ENCODE peak calls at places on chromosomes 13 and 19, in ten cellular contexts. One of them, this sample, is unnamed.
A peak's percentile ranks its signal among the peaks of the same experiment; 100 is the strongest.

GRCh38 chr13:48074006-48074405 is 20.9 kb downstream of the MED4 start:
- DNase-seq in GOT3: no peak
- DNase-seq in activated CD4-positive, alpha-beta memory T cell treated with anti-CD3 and anti-CD28 coated beads for 36 hours: no peak
- DNase-seq in fibroblast of mammary gland: no peak
- DNase-seq in pulmonary artery endothelial cell: no peak
- DNase-seq in RPMI8226: no peak
- DNase-seq in activated CD4-positive, alpha-beta T cell treated with anti-CD3 and anti-CD28 coated beads, Interleukin-2, amount 50 U/mL, for 4 hours: no peak
- DNase-seq in neural progenitor cell: no peak
- DNase-seq in BJ: no peak
- DNase-seq in epithelial cell of esophagus: no peak
- DNase-seq in this sample: no peak

GRCh38 chr13:71303144-71303543 is 563.9 kb downstream of the DACH1 start:
- DNase-seq in BJ: no peak
- DNase-seq in GOT3: no peak
- DNase-seq in activated CD4-positive, alpha-beta T cell treated with anti-CD3 and anti-CD28 coated beads, Interleukin-2, amount 50 U/mL, for 4 hours: no peak
- DNase-seq in neural progenitor cell: no peak
- DNase-seq in pulmonary artery endothelial cell: no peak
- DNase-seq in epithelial cell of esophagus: peak; percentile 49
- DNase-seq in RPMI8226: no peak
- DNase-seq in fibroblast of mammary gland: no peak
- DNase-seq in activated CD4-positive, alpha-beta memory T cell treated with anti-CD3 and anti-CD28 coated beads for 36 hours: no peak
- DNase-seq in this sample: no peak

GRCh38 chr13:38758278-38758677 is 71.4 kb downstream of the FREM2 start:
- DNase-seq in pulmonary artery endothelial cell: no peak
- DNase-seq in activated CD4-positive, alpha-beta T cell treated with anti-CD3 and anti-CD28 coated beads, Interleukin-2, amount 50 U/mL, for 4 hours: no peak
- DNase-seq in fibroblast of mammary gland: no peak
- DNase-seq in epithelial cell of esophagus: no peak
- DNase-seq in RPMI8226: no peak
- DNase-seq in activated CD4-positive, alpha-beta memory T cell treated with anti-CD3 and anti-CD28 coated beads for 36 hours: no peak
- DNase-seq in BJ: no peak
- DNase-seq in neural progenitor cell: peak; percentile 23
- DNase-seq in GOT3: no peak
- DNase-seq in this sample: no peak

GRCh38 chr19:46823049-46823448 is 27.6 kb downstream of the AP2S1 start:
- DNase-seq in neural progenitor cell: peak; percentile 30
- DNase-seq in BJ: no peak
- DNase-seq in activated CD4-positive, alpha-beta T cell treated with anti-CD3 and anti-CD28 coated beads, Interleukin-2, amount 50 U/mL, for 4 hours: no peak
- DNase-seq in fibroblast of mammary gland: no peak
- DNase-seq in activated CD4-positive, alpha-beta memory T cell treated with anti-CD3 and anti-CD28 coated beads for 36 hours: no peak
- DNase-seq in pulmonary artery endothelial cell: no peak
- DNase-seq in GOT3: no peak
- DNase-seq in RPMI8226: no peak
- DNase-seq in epithelial cell of esophagus: no peak
- DNase-seq in this sample: no peak

GRCh38 chr13:31807090-31807541 is 67.8 kb downstream of the RXFP2 start:
- DNase-seq in fibroblast of mammary gland: peak; percentile 44
- DNase-seq in pulmonary artery endothelial cell: no peak
- DNase-seq in neural progenitor cell: no peak
- DNase-seq in RPMI8226: no peak
- DNase-seq in BJ: no peak
- DNase-seq in activated CD4-positive, alpha-beta T cell treated with anti-CD3 and anti-CD28 coated beads, Interleukin-2, amount 50 U/mL, for 4 hours: no peak
- DNase-seq in activated CD4-positive, alpha-beta memory T cell treated with anti-CD3 and anti-CD28 coated beads for 36 hours: peak; percentile 51
- DNase-seq in GOT3: no peak
- DNase-seq in epithelial cell of esophagus: peak; percentile 24
- DNase-seq in this sample: peak; percentile 41

GRCh38 chr13:27283906-27284523 is 13.4 kb downstream of the RASL11A start:
- DNase-seq in activated CD4-positive, alpha-beta T cell treated with anti-CD3 and anti-CD28 coated beads, Interleukin-2, amount 50 U/mL, for 4 hours: no peak
- DNase-seq in neural progenitor cell: no peak
- DNase-seq in RPMI8226: peak; percentile 28
- DNase-seq in GOT3: no peak
- DNase-seq in pulmonary artery endothelial cell: no peak
- DNase-seq in fibroblast of mammary gland: peak; percentile 44
- DNase-seq in activated CD4-positive, alpha-beta memory T cell treated with anti-CD3 and anti-CD28 coated beads for 36 hours: peak; percentile 51
- DNase-seq in BJ: no peak
- DNase-seq in epithelial cell of esophagus: peak; percentile 15
- DNase-seq in this sample: no peak

GRCh38 chr13:51608857-51609406 is 24.7 kb downstream of the WDFY2 start:
- DNase-seq in BJ: no peak
- DNase-seq in neural progenitor cell: no peak
- DNase-seq in GOT3: no peak
- DNase-seq in pulmonary artery endothelial cell: no peak
- DNase-seq in activated CD4-positive, alpha-beta memory T cell treated with anti-CD3 and anti-CD28 coated beads for 36 hours: no peak
- DNase-seq in RPMI8226: no peak
- DNase-seq in fibroblast of mammary gland: no peak
- DNase-seq in activated CD4-positive, alpha-beta T cell treated with anti-CD3 and anti-CD28 coated beads, Interleukin-2, amount 50 U/mL, for 4 hours: no peak
- DNase-seq in epithelial cell of esophagus: no peak
- DNase-seq in this sample: no peak

GRCh38 chr19:13051581-13052165 is 51.0 kb downstream of the LYL1 start:
- DNase-seq in fibroblast of mammary gland: no peak
- DNase-seq in GOT3: no peak
- DNase-seq in activated CD4-positive, alpha-beta memory T cell treated with anti-CD3 and anti-CD28 coated beads for 36 hours: peak; percentile 45
- DNase-seq in RPMI8226: peak; percentile 90
- DNase-seq in epithelial cell of esophagus: peak; percentile 59
- DNase-seq in pulmonary artery endothelial cell: no peak
- DNase-seq in BJ: no peak
- DNase-seq in activated CD4-positive, alpha-beta T cell treated with anti-CD3 and anti-CD28 coated beads, Interleukin-2, amount 50 U/mL, for 4 hours: no peak
- DNase-seq in neural progenitor cell: peak; percentile 99
- DNase-seq in this sample: no peak

GRCh38 chr13:74751739-74752138 is 617.5 kb upstream of the KLF12 start:
- DNase-seq in GOT3: no peak
- DNase-seq in RPMI8226: no peak
- DNase-seq in activated CD4-positive, alpha-beta T cell treated with anti-CD3 and anti-CD28 coated beads, Interleukin-2, amount 50 U/mL, for 4 hours: no peak
- DNase-seq in fibroblast of mammary gland: no peak
- DNase-seq in activated CD4-positive, alpha-beta memory T cell treated with anti-CD3 and anti-CD28 coated beads for 36 hours: no peak
- DNase-seq in neural progenitor cell: no peak
- DNase-seq in BJ: no peak
- DNase-seq in pulmonary artery endothelial cell: no peak
- DNase-seq in epithelial cell of esophagus: no peak
- DNase-seq in this sample: no peak

GRCh38 chr13:41995946-41996345 is 35.0 kb upstream of the VWA8 start:
- DNase-seq in RPMI8226: no peak
- DNase-seq in epithelial cell of esophagus: peak; percentile 77
- DNase-seq in activated CD4-positive, alpha-beta T cell treated with anti-CD3 and anti-CD28 coated beads, Interleukin-2, amount 50 U/mL, for 4 hours: no peak
- DNase-seq in BJ: no peak
- DNase-seq in GOT3: no peak
- DNase-seq in neural progenitor cell: no peak
- DNase-seq in pulmonary artery endothelial cell: no peak
- DNase-seq in fibroblast of mammary gland: peak; percentile 61
- DNase-seq in activated CD4-positive, alpha-beta memory T cell treated with anti-CD3 and anti-CD28 coated beads for 36 hours: no peak
- DNase-seq in this sample: no peak

GRCh38 chr19:16363133-16363851 is 38.7 kb downstream of the KLF2 start:
- DNase-seq in activated CD4-positive, alpha-beta T cell treated with anti-CD3 and anti-CD28 coated beads, Interleukin-2, amount 50 U/mL, for 4 hours: no peak
- DNase-seq in GOT3: no peak
- DNase-seq in fibroblast of mammary gland: no peak
- DNase-seq in pulmonary artery endothelial cell: no peak
- DNase-seq in neural progenitor cell: no peak
- DNase-seq in RPMI8226: no peak
- DNase-seq in activated CD4-positive, alpha-beta memory T cell treated with anti-CD3 and anti-CD28 coated beads for 36 hours: no peak
- DNase-seq in BJ: no peak
- DNase-seq in epithelial cell of esophagus: peak; percentile 47
- DNase-seq in this sample: no peak

GRCh38 chr19:39496063-39496462 is 2.7 kb upstream of the DLL3 start:
- DNase-seq in fibroblast of mammary gland: no peak
- DNase-seq in RPMI8226: no peak
- DNase-seq in epithelial cell of esophagus: no peak
- DNase-seq in activated CD4-positive, alpha-beta memory T cell treated with anti-CD3 and anti-CD28 coated beads for 36 hours: no peak
- DNase-seq in GOT3: no peak
- DNase-seq in neural progenitor cell: no peak
- DNase-seq in activated CD4-positive, alpha-beta T cell treated with anti-CD3 and anti-CD28 coated beads, Interleukin-2, amount 50 U/mL, for 4 hours: no peak
- DNase-seq in BJ: no peak
- DNase-seq in pulmonary artery endothelial cell: no peak
- DNase-seq in this sample: no peak

GRCh38 chr19:57099199-57099661 is 20.6 kb upstream of the USP29 start:
- DNase-seq in activated CD4-positive, alpha-beta T cell treated with anti-CD3 and anti-CD28 coated beads, Interleukin-2, amount 50 U/mL, for 4 hours: peak; percentile 32
- DNase-seq in fibroblast of mammary gland: peak; percentile 47
- DNase-seq in GOT3: no peak
- DNase-seq in RPMI8226: peak; percentile 61
- DNase-seq in activated CD4-positive, alpha-beta memory T cell treated with anti-CD3 and anti-CD28 coated beads for 36 hours: peak; percentile 69
- DNase-seq in neural progenitor cell: peak; percentile 55
- DNase-seq in pulmonary artery endothelial cell: no peak
- DNase-seq in BJ: no peak
- DNase-seq in epithelial cell of esophagus: peak; percentile 32
- DNase-seq in this sample: peak; percentile 31

GRCh38 chr19:48290341-48290922 is 20.6 kb downstream of the ZNF114 start:
- DNase-seq in BJ: no peak
- DNase-seq in fibroblast of mammary gland: peak; percentile 47
- DNase-seq in epithelial cell of esophagus: peak; percentile 26
- DNase-seq in GOT3: no peak
- DNase-seq in RPMI8226: no peak
- DNase-seq in activated CD4-positive, alpha-beta T cell treated with anti-CD3 and anti-CD28 coated beads, Interleukin-2, amount 50 U/mL, for 4 hours: no peak
- DNase-seq in neural progenitor cell: peak; percentile 80
- DNase-seq in activated CD4-positive, alpha-beta memory T cell treated with anti-CD3 and anti-CD28 coated beads for 36 hours: no peak
- DNase-seq in pulmonary artery endothelial cell: no peak
- DNase-seq in this sample: no peak

GRCh38 chr19:30651066-30651465 is 278.9 kb downstream of the ZNF536 start:
- DNase-seq in neural progenitor cell: no peak
- DNase-seq in pulmonary artery endothelial cell: no peak
- DNase-seq in RPMI8226: no peak
- DNase-seq in GOT3: no peak
- DNase-seq in activated CD4-positive, alpha-beta memory T cell treated with anti-CD3 and anti-CD28 coated beads for 36 hours: no peak
- DNase-seq in epithelial cell of esophagus: no peak
- DNase-seq in activated CD4-positive, alpha-beta T cell treated with anti-CD3 and anti-CD28 coated beads, Interleukin-2, amount 50 U/mL, for 4 hours: no peak
- DNase-seq in fibroblast of mammary gland: no peak
- DNase-seq in BJ: no peak
- DNase-seq in this sample: no peak

GRCh38 chr13:74774252-74774651 is 640.0 kb upstream of the KLF12 start:
- DNase-seq in neural progenitor cell: no peak
- DNase-seq in RPMI8226: no peak
- DNase-seq in GOT3: no peak
- DNase-seq in pulmonary artery endothelial cell: no peak
- DNase-seq in activated CD4-positive, alpha-beta T cell treated with anti-CD3 and anti-CD28 coated beads, Interleukin-2, amount 50 U/mL, for 4 hours: no peak
- DNase-seq in fibroblast of mammary gland: peak; percentile 87
- DNase-seq in activated CD4-positive, alpha-beta memory T cell treated with anti-CD3 and anti-CD28 coated beads for 36 hours: no peak
- DNase-seq in epithelial cell of esophagus: peak; percentile 43
- DNase-seq in BJ: no peak
- DNase-seq in this sample: no peak

GRCh38 chr13:23674795-23675640 is 104.8 kb downstream of the TNFRSF19 start:
- DNase-seq in RPMI8226: no peak
- DNase-seq in activated CD4-positive, alpha-beta memory T cell treated with anti-CD3 and anti-CD28 coated beads for 36 hours: peak; percentile 45
- DNase-seq in activated CD4-positive, alpha-beta T cell treated with anti-CD3 and anti-CD28 coated beads, Interleukin-2, amount 50 U/mL, for 4 hours: no peak
- DNase-seq in BJ: no peak
- DNase-seq in fibroblast of mammary gland: peak; percentile 96
- DNase-seq in epithelial cell of esophagus: peak; percentile 96
- DNase-seq in pulmonary artery endothelial cell: no peak
- DNase-seq in neural progenitor cell: no peak
- DNase-seq in GOT3: no peak
- DNase-seq in this sample: no peak

GRCh38 chr19:44582581-44583265 is 30.6 kb upstream of the IGSF23 start:
- DNase-seq in GOT3: no peak
- DNase-seq in epithelial cell of esophagus: peak; percentile 49
- DNase-seq in fibroblast of mammary gland: peak; percentile 31
- DNase-seq in RPMI8226: peak; percentile 17
- DNase-seq in pulmonary artery endothelial cell: no peak
- DNase-seq in activated CD4-positive, alpha-beta memory T cell treated with anti-CD3 and anti-CD28 coated beads for 36 hours: peak; percentile 46
- DNase-seq in neural progenitor cell: peak; percentile 53
- DNase-seq in activated CD4-positive, alpha-beta T cell treated with anti-CD3 and anti-CD28 coated beads, Interleukin-2, amount 50 U/mL, for 4 hours: no peak
- DNase-seq in BJ: no peak
- DNase-seq in this sample: no peak

GRCh38 chr13:42892760-42893159 is 99.3 kb downstream of the EPSTI1 start:
- DNase-seq in activated CD4-positive, alpha-beta T cell treated with anti-CD3 and anti-CD28 coated beads, Interleukin-2, amount 50 U/mL, for 4 hours: no peak
- DNase-seq in BJ: no peak
- DNase-seq in neural progenitor cell: no peak
- DNase-seq in epithelial cell of esophagus: peak; percentile 77
- DNase-seq in pulmonary artery endothelial cell: no peak
- DNase-seq in fibroblast of mammary gland: peak; percentile 89
- DNase-seq in RPMI8226: no peak
- DNase-seq in GOT3: no peak
- DNase-seq in activated CD4-positive, alpha-beta memory T cell treated with anti-CD3 and anti-CD28 coated beads for 36 hours: no peak
- DNase-seq in this sample: no peak

GRCh38 chr13:98203641-98204326 is 26.7 kb upstream of the RNF113B start:
- DNase-seq in pulmonary artery endothelial cell: no peak
- DNase-seq in RPMI8226: no peak
- DNase-seq in fibroblast of mammary gland: peak; percentile 11
- DNase-seq in BJ: peak; percentile 90
- DNase-seq in activated CD4-positive, alpha-beta T cell treated with anti-CD3 and anti-CD28 coated beads, Interleukin-2, amount 50 U/mL, for 4 hours: no peak
- DNase-seq in activated CD4-positive, alpha-beta memory T cell treated with anti-CD3 and anti-CD28 coated beads for 36 hours: no peak
- DNase-seq in neural progenitor cell: no peak
- DNase-seq in epithelial cell of esophagus: no peak
- DNase-seq in GOT3: no peak
- DNase-seq in this sample: no peak

GRCh38 chr13:108705031-108705430 is 75.6 kb downstream of the MYO16 start:
- DNase-seq in pulmonary artery endothelial cell: no peak
- DNase-seq in RPMI8226: no peak
- DNase-seq in activated CD4-positive, alpha-beta memory T cell treated with anti-CD3 and anti-CD28 coated beads for 36 hours: no peak
- DNase-seq in BJ: no peak
- DNase-seq in neural progenitor cell: no peak
- DNase-seq in activated CD4-positive, alpha-beta T cell treated with anti-CD3 and anti-CD28 coated beads, Interleukin-2, amount 50 U/mL, for 4 hours: no peak
- DNase-seq in epithelial cell of esophagus: peak; percentile 1
- DNase-seq in GOT3: no peak
- DNase-seq in fibroblast of mammary gland: no peak
- DNase-seq in this sample: no peak

GRCh38 chr19:20969498-20969897 is 46.4 kb downstream of the ZNF85 start:
- DNase-seq in pulmonary artery endothelial cell: no peak
- DNase-seq in GOT3: no peak
- DNase-seq in activated CD4-positive, alpha-beta T cell treated with anti-CD3 and anti-CD28 coated beads, Interleukin-2, amount 50 U/mL, for 4 hours: no peak
- DNase-seq in activated CD4-positive, alpha-beta memory T cell treated with anti-CD3 and anti-CD28 coated beads for 36 hours: no peak
- DNase-seq in BJ: no peak
- DNase-seq in fibroblast of mammary gland: no peak
- DNase-seq in epithelial cell of esophagus: peak; percentile 28
- DNase-seq in RPMI8226: no peak
- DNase-seq in neural progenitor cell: no peak
- DNase-seq in this sample: no peak

GRCh38 chr13:67013709-67014108 is 216.4 kb downstream of the PCDH9 start:
- DNase-seq in pulmonary artery endothelial cell: no peak
- DNase-seq in epithelial cell of esophagus: no peak
- DNase-seq in activated CD4-positive, alpha-beta T cell treated with anti-CD3 and anti-CD28 coated beads, Interleukin-2, amount 50 U/mL, for 4 hours: no peak
- DNase-seq in neural progenitor cell: no peak
- DNase-seq in BJ: no peak
- DNase-seq in RPMI8226: no peak
- DNase-seq in activated CD4-positive, alpha-beta memory T cell treated with anti-CD3 and anti-CD28 coated beads for 36 hours: no peak
- DNase-seq in GOT3: no peak
- DNase-seq in fibroblast of mammary gland: no peak
- DNase-seq in this sample: no peak

GRCh38 chr19:2888739-2889224 is 11.9 kb upstream of the ZNF57 start:
- DNase-seq in neural progenitor cell: no peak
- DNase-seq in epithelial cell of esophagus: peak; percentile 32
- DNase-seq in fibroblast of mammary gland: no peak
- DNase-seq in activated CD4-positive, alpha-beta memory T cell treated with anti-CD3 and anti-CD28 coated beads for 36 hours: peak; percentile 86
- DNase-seq in pulmonary artery endothelial cell: no peak
- DNase-seq in activated CD4-positive, alpha-beta T cell treated with anti-CD3 and anti-CD28 coated beads, Interleukin-2, amount 50 U/mL, for 4 hours: peak; percentile 43
- DNase-seq in GOT3: no peak
- DNase-seq in BJ: no peak
- DNase-seq in RPMI8226: peak; percentile 64
- DNase-seq in this sample: peak; percentile 62

This sample was measured in T-helper 1 cell.